ENCODE peak calls at places on chromosomes 16 and 17, in four cellular contexts. N, D, Q and X are unnamed samples.

GRCh38 chr17:604719-605118 is 109.9 kb downstream of the VPS53 start:
- DNase-seq in D (no peak), Q (no peak), N (no peak), X (no peak)

GRCh38 chr17:4934173-4934979 is 2.3 kb downstream of the GP1BA start:
- DNase-seq in N (peak; percentile 37), Q (no peak), D (no peak), X (peak; percentile 64)

GRCh38 chr16:12354296-12354818 is 377.8 kb downstream of the SNX29 start:
- DNase-seq in D (no peak), Q (no peak), N (no peak), X (no peak)

GRCh38 chr16:52002021-52002420 is 544.9 kb downstream of the TOX3 start:
- DNase-seq in N (no peak), D (no peak), Q (no peak), X (no peak)

GRCh38 chr16:11484691-11485258 is 101.9 kb downstream of the LITAF start:
- DNase-seq in D (no peak), Q (no peak), N (no peak), X (no peak)

GRCh38 chr17:61475726-61476125 is 23.5 kb downstream of the TBX4 start:
- DNase-seq in D (peak; percentile 5), N (no peak), Q (no peak), X (no peak)

GRCh38 chr17:17493249-17493985 is 2.8 kb downstream of the RASD1 start:
- DNase-seq in N (no peak), D (peak; percentile 60), Q (peak; percentile 45), X (peak; percentile 70)

GRCh38 chr16:66843191-66843590 is 1.0 kb upstream of the CA7 start:
- DNase-seq in Q (no peak), D (no peak), N (no peak), X (no peak)

GRCh38 chr17:64736804-64737492 is 74.8 kb upstream of the SMURF2 start:
- DNase-seq in N (peak; percentile 42), Q (no peak), D (no peak), X (no peak)

GRCh38 chr17:36674278-36674650 is 72.9 kb downstream of the MRM1 start:
- DNase-seq in N (no peak), D (no peak), Q (no peak), X (no peak)

GRCh38 chr16:89563639-89564392 is 3.3 kb downstream of the RPL13 start:
- DNase-seq in N (no peak), D (no peak), Q (no peak), X (no peak)

GRCh38 chr17:83024205-83024971 is 55.0 kb upstream of the METRNL start:
- DNase-seq in D (no peak), N (no peak), Q (no peak), X (no peak)

GRCh38 chr16:50276801-50277560 is 10.6 kb downstream of the ADCY7 start:
- DNase-seq in Q (no peak), N (no peak), D (no peak), X (peak; percentile 3)

GRCh38 chr16:4393243-4393606 is 21.6 kb downstream of the VASN start:
- DNase-seq in Q (no peak), N (no peak), D (no peak), X (peak; percentile 12)

GRCh38 chr16:81394966-81395655 is 49.5 kb upstream of the CMIP start:
- DNase-seq in D (no peak), Q (peak; percentile 29), N (no peak), X (no peak)

GRCh38 chr17:39485555-39485954 is 24.3 kb downstream of the CDK12 start:
- DNase-seq in N (no peak), Q (no peak), D (no peak), X (no peak)

GRCh38 chr16:57194512-57194911 is 8.4 kb downstream of the RSPRY1 start:
- DNase-seq in N (no peak), Q (no peak), D (no peak), X (no peak)

GRCh38 chr16:68823401-68823800 is 19.9 kb upstream of the TANGO6 start:
- DNase-seq in Q (no peak), D (no peak), N (no peak), X (no peak)

GRCh38 chr17:65548570-65548969 is 12.9 kb downstream of the AXIN2 start:
- DNase-seq in D (no peak), Q (no peak), N (no peak), X (no peak)

GRCh38 chr17:78780852-78781338 is 1.2 kb downstream of the CYTH1 start:
- DNase-seq in D (peak; percentile 61), Q (no peak), N (no peak), X (no peak)

GRCh38 chr17:74825003-74825627 is 34.6 kb downstream of the GRIN2C start:
- DNase-seq in Q (no peak), D (no peak), N (no peak), X (no peak)

GRCh38 chr17:19724501-19725420 is 8.4 kb upstream of the SLC47A2 start:
- DNase-seq in Q (peak; percentile 62), N (no peak), D (peak; percentile 85), X (peak; percentile 80)

GRCh38 chr17:2952174-2952845 is 111.1 kb downstream of the OR1D5 start:
- DNase-seq in N (no peak), D (peak; percentile 4), Q (no peak), X (no peak)